ENCODE peak calls at places on chromosomes 12 and 14, in four cellular contexts. Z is GM23248, N is IMR-90, E is H9. P is an unnamed sample. For H3K9me3 and H3K4me1, the result is how much of the 10 kb centered on the place peaks cover.

GRCh38 chr14:103500148-103500990 is 22.3 kb downstream of the CKB start:
- DNase-seq in N (peak), E (peak), Z (peak), P (peak)

GRCh38 chr12:111451649-111452129 is 46.0 kb downstream of the SH2B3 start:
- DNase-seq in Z (peak), E (no peak), N (peak), P (no peak)

GRCh38 chr14:32225378-32225920 is 22.4 kb upstream of the RNU6-8 start:
- DNase-seq in E (no peak), Z (no peak), N (no peak), P (no peak)

GRCh38 chr12:96204381-96204780 is 10.2 kb downstream of the ELK3 start:
- DNase-seq in Z (no peak), E (no peak), N (no peak), P (no peak)

GRCh38 chr12:62123721-62124203 is 136.4 kb upstream of the USP15 start:
- DNase-seq in Z (peak), N (peak), E (peak), P (no peak)

GRCh38 chr12:55057466-55057865 is 37.7 kb downstream of the NEUROD4 start:
- DNase-seq in N (no peak), E (no peak), Z (no peak), P (no peak)

GRCh38 chr14:61564623-61565091 is 130.7 kb upstream of the HIF1A start:
- DNase-seq in E (no peak), Z (peak), N (peak), P (no peak)

GRCh38 chr12:115380509-115381120 is 696.6 kb upstream of the TBX3 start:
- DNase-seq in N (no peak), Z (no peak), E (no peak), P (no peak)

GRCh38 chr12:55955800-55956508 is 9.9 kb downstream of the PMEL start:
- DNase-seq in E (peak), Z (peak), N (peak), P (no peak)

GRCh38 chr14:72142328-72142727 is 210.1 kb downstream of the RGS6 start:
- DNase-seq in E (no peak), N (no peak), Z (no peak), P (no peak)

GRCh38 chr14:90717916-90718315 is 98.3 kb downstream of the TTC7B start:
- DNase-seq in N (peak), E (no peak), Z (no peak), P (no peak)

GRCh38 chr14:61326847-61327246 is 5.5 kb downstream of the PRKCH start:
- DNase-seq in Z (peak), E (peak), N (no peak), P (peak)

GRCh38 chr12:22658214-22658613 is 33.2 kb downstream of the ETNK1 start:
- DNase-seq in N (peak), E (no peak), Z (peak), P (no peak)

GRCh38 chr12:45348311-45348710 is 132.4 kb downstream of the ANO6 start:
- DNase-seq in Z (no peak), E (no peak), N (no peak), P (no peak)

GRCh38 chr14:68292467-68293334 is 473.1 kb downstream of the RAD51B start:
- DNase-seq in N (no peak), Z (peak), E (no peak), P (no peak)

GRCh38 chr12:42589465-42590323 is at the start of gene PRICKLE1:
- DNase-seq in N (peak), Z (peak), E (peak), P (peak)

GRCh38 chr12:22083167-22083566 is 37.1 kb downstream of the CMAS start:
- DNase-seq in E (no peak), N (peak), Z (peak), P (no peak)

GRCh38 chr12:67452119-67452805 is 183.1 kb downstream of the CAND1 start:
- DNase-seq in N (no peak), E (no peak), Z (no peak), P (no peak)

GRCh38 chr14:24879661-24880381 is 170.1 kb downstream of the STXBP6 start:
- DNase-seq in N (no peak), E (no peak), Z (peak), P (no peak)

GRCh38 chr14:56199095-56199975 is 81.1 kb downstream of the PELI2 start:
- DNase-seq in Z (peak), N (peak), E (no peak), P (no peak)

GRCh38 chr14:32650030-32650429 is 288.6 kb upstream of the NPAS3 start:
- DNase-seq in Z (no peak), N (no peak), E (no peak), P (no peak)

GRCh38 chr12:94973202-94973601 is 30.3 kb downstream of the NDUFA12 start:
- DNase-seq in N (peak), E (no peak), Z (no peak), P (no peak)

GRCh38 chr12:4027412-4027811 is 154.2 kb upstream of the PARP11 start:
- DNase-seq in E (no peak), N (peak), Z (no peak), P (peak)

GRCh38 chr14:58077621-58078020 is 74.4 kb downstream of the ARMH4 start:
- DNase-seq in N (peak), E (no peak), Z (peak), P (no peak)

GRCh38 chr14:93047661-93048060 is 68.1 kb downstream of the ITPK1 start:
- DNase-seq in N (no peak), Z (no peak), E (no peak), P (no peak)

GRCh38 chr12:130177615-130178014 is 15.4 kb downstream of the FZD10 start:
- DNase-seq in N (no peak), E (no peak), Z (no peak), P (no peak)

GRCh38 chr12:113831016-113831415 is 135.1 kb downstream of the RBM19 start:
- DNase-seq in N (peak), Z (no peak), E (no peak), P (no peak)

GRCh38 chr12:93740721-93741120 is 63.5 kb downstream of the CRADD start:
- DNase-seq in Z (peak), E (no peak), N (peak), P (no peak)

GRCh38 chr14:98138666-98139065 is 1133.3 kb downstream of the BCL11B start:
- DNase-seq in E (peak), Z (peak), N (no peak), P (no peak)

GRCh38 chr12:123267991-123268843 is 3.4 kb downstream of the CDK2AP1 start:
- DNase-seq in N (no peak), E (no peak), Z (no peak), P (peak)

GRCh38 chr14:92644166-92644565 is 104.3 kb downstream of the LGMN start:
- DNase-seq in Z (peak), N (peak), E (no peak), P (no peak)

GRCh38 chr14:32370720-32371119 is 41.6 kb downstream of the AKAP6 start:
- DNase-seq in E (no peak), Z (peak), N (peak), P (no peak)

GRCh38 chr12:112198120-112198733 is 72.9 kb downstream of the TRAFD1 start:
- DNase-seq in N (peak), E (peak), Z (peak), P (no peak)

GRCh38 chr14:36784541-36784940 is 122.9 kb downstream of the PAX9 start:
- DNase-seq in Z (no peak), E (no peak), N (peak), P (no peak)

GRCh38 chr12:109113661-109114321 is 2.6 kb upstream of the ACACB start:
- DNase-seq in E (no peak), Z (no peak), N (no peak), P (no peak)

GRCh38 chr12:109115404-109115757 is 1.0 kb upstream of the ACACB start:
- DNase-seq in Z (no peak), N (no peak), E (no peak), P (no peak)

GRCh38 chr12:109114644-109115043 is 1.7 kb upstream of the ACACB start:
- DNase-seq in Z (no peak), E (no peak), N (no peak), P (no peak)

GRCh38 chr12:109115758-109116610 is at the start of gene ACACB:
- DNase-seq in N (no peak), Z (no peak), E (no peak), P (peak)

GRCh38 chr12:109116611-109116949 is 193 bp downstream of the ACACB start:
- DNase-seq in Z (no peak), N (no peak), E (no peak), P (no peak)
- H3K9ac ChIP-seq in Z (no peak), N (no peak), E (no peak), P (peak)

GRCh38 chr14:106826833-106827369 is 1300.5 kb downstream of the TMEM121 start:
- DNase-seq in Z (no peak), E (no peak), N (no peak), P (no peak)
- H3K9me3 ChIP-seq in Z (under half), E (half or more), N (under half), P (under half)

GRCh38 chr12:102444707-102445106 is 35.7 kb downstream of the IGF1 start:
- DNase-seq in Z (no peak), E (no peak), N (no peak), P (no peak)
- H3K4me1 ChIP-seq in Z (under half), E (under half), N (under half), P (under half)

DNA sequence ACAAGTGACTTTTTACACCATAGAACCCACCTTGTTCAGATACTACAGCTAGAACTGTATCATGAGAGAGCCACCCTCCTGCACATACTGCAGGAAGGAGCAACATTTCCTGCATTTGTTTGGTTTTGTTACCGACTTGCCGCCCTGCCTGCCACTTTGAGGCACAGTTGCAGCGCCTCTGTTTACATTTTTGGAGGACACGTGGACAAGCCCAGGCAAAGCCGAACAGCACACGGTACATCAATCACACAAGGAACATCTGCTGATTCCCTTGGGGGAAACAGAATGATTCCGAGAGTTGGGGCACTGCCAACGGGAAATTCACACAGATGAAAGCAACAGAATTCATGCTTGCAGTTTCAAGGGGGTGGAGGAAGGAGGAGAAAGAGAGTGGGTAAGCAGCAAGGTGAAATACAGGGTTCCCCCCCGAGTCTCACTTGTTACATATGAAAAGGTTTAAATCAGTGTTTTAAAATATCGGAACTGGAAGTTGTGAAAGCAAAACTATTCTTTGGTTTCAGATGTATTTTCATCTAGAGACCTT is 110.7 kb downstream of the BTG1 start:
- DNase-seq in E (no peak), Z (peak), N (peak), P (peak)
- H3K9ac ChIP-seq in E (peak), Z (peak), N (peak), P (peak)

DNA sequence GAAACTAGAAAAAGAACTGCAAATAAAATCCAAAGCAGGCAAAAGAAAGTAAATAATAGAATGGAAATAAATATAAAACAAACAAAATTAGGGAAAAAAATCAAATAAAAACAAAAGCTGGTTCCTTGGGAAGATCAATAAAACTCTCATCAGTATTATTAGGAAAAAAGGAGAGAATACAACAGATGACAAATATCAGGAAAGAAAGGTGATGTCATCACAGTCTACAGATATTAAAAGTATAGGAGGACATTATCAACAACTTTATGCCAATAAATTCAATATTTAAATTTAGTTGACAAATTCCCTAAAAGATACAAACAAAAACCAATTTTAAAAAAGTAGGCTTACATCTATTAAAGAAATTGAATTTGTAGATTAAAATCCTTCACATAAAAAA is 107.4 kb upstream of the FOXN3 start:
- DNase-seq in E (no peak), N (no peak), Z (no peak), P (no peak)
- H3K9me3 ChIP-seq in E (under half), N (under half), Z (under half), P (under half)

DNA sequence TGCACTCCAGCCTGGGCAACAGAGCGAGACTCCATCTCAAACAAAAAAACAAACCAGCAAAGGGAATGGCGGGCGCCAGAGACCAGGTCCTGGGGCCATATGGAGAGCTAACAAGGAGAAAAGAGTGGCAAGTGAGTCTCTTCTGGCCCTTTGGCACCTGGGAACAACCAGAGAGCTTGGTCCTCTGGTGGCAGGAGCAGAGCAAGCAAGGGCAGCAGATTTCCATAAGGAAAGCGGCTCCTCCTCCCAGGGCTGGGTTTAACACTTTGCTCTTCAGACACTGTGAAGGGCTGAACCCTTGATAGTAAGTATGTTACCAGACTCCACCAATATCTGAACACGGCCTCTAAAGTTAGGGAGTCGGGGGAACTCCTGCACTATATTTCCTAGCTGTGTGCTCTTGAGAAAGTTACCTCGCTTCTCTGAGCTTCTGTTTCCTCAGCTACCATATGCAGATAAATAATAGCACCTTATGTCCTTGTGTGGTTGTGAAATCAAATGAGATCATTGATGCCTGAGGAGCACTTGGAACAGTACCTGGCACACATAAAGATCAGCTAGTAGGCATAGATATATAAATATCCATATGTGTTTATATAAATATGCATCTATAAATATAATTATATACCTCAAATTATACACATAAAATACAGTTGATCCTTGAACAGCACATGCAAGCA is 33.4 kb upstream of the PLEKHG6 start:
- DNase-seq in E (peak), Z (peak), N (no peak), P (no peak)
- H3K4me1 ChIP-seq in E (under half), Z (under half), N (under half), P (under half)

DNA sequence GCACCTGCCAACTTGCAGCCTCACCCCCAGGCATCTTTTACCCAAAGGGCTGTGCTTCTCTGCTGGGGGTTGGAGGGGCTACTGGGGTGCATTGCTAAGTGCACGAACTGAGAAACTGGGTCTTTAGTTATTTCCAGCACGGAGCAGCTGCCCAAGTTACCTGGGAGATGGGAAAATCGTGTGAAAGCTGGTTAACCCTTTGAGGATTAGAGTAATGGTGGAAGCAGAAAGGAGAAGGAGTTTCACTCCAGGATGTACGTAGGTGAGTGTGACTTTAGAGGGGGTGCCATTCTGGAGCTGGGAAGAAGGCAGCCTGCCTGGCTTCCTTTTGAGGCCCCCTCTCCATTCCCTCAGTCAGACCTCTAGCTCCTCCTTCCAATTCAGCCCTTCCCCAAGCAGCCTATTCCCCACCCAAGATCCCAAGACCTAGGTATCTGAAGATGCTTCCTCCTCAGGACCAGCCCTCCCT is 1.0 kb upstream of the ADCY6 start:
- DNase-seq in E (no peak), Z (no peak), N (no peak), P (no peak)
- H3K9ac ChIP-seq in E (no peak), Z (peak), N (peak), P (no peak)

GRCh38 chr12:133023566-133023965 is 13.7 kb upstream of the ZNF84 start:
- DNase-seq in Z (peak), E (no peak), N (peak), P (no peak)
- H3K9me3 ChIP-seq in Z (under half), E (under half), N (under half), P (under half)

DNA sequence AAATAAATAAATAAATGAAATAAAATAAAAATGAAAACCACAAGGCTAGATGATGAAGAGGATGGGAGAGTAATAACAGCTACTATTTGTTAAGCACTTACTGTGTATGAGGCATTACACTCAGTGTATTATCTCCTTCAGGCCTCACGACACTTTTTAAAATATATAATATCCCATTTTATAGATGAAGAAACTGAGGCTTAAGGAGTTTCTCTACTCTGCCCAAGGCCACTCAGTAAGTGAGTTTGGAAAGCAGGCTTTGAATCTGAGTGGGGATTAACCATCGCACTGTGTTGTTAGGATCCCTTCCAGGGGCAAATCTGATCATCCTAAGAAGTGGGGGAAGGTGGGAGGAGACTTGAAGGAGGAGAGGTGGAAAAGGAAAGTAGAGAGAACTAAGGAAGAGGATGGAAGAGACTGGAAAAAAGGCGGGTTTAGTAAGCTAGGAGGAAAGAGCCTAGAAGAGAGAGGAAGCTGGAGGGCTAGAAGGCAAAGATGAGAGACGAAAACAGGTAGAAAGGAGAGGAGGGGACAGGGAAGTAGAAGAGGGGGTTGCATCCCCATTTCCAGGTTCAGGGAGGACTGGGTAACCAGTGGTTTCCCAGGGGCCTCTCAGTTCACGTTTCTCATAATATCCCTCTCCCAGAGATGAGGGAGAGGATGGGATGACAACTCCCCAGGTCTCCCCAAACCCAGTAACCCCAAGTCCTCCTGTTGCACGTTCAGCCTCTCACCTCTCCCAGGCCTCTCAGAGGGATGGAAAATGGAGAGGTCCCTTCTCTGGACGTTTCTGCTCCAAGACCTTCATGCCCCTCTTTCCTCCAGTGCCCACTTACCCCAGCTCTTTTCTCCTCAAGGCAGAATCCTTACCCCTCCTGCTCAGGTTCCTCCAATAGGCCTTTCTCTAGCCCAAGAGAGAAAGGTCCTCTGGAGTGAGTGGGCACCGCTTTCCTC is 1.7 kb downstream of the STAT6 start:
- DNase-seq in N (no peak), Z (peak), E (no peak), P (no peak)
- H3K4me1 ChIP-seq in N (under half), Z (under half), E (under half), P (under half)